ENCODE peak calls at places on chromosomes 11 and 22, in four cellular contexts. H is activated naive CD4-positive, alpha-beta T cell treated with Interleukin-2 at 50 U/mL for 16 hours; P is stimulated activated CD4-positive, alpha-beta T cell treated with anti-CD3 and anti-CD28 coated beads, Interleukin-12 subunit alpha, Interleukin-12 subunit beta, amount 100 ng/mL, for 4 hours; X is endothelial cell of umbilical vein. G is an unnamed sample.

GRCh38 chr11:113690619-113691569 is 15.2 kb downstream of the TMPRSS5 start:
- DNase-seq in H (no peak), P (peak), X (no peak), G (no peak)

GRCh38 chr11:7536102-7536501 is 22.3 kb downstream of the PPFIBP2 start:
- DNase-seq in H (no peak), P (no peak), X (no peak), G (no peak)

GRCh38 chr11:123111465-123111864 is 49.5 kb upstream of the HSPA8 start:
- DNase-seq in H (no peak), P (no peak), X (peak), G (no peak)

GRCh38 chr22:29205598-29206371 is at the start of gene EMID1:
- DNase-seq in H (peak), P (peak), X (peak), G (no peak)

GRCh38 chr11:116580828-116581227 is 192.0 kb downstream of the BUD13 start:
- DNase-seq in H (no peak), P (no peak), X (no peak), G (no peak)

GRCh38 chr11:95832763-95833162 is 42.5 kb downstream of the CEP57 start:
- DNase-seq in H (no peak), P (no peak), X (no peak), G (no peak)

GRCh38 chr22:24099661-24100060 is 81.6 kb upstream of the SUSD2 start:
- DNase-seq in H (no peak), P (no peak), X (peak), G (no peak)

GRCh38 chr22:19604711-19605268 is 80.6 kb upstream of the CLDN5 start:
- DNase-seq in H (no peak), P (no peak), X (peak), G (no peak)

GRCh38 chr11:83819936-83820549 is 533.9 kb upstream of the CCDC90B start:
- DNase-seq in H (no peak), P (no peak), X (peak), G (peak)

GRCh38 chr11:123719452-123719851 is 22.0 kb downstream of the ZNF202 start:
- DNase-seq in H (no peak), P (no peak), X (no peak), G (no peak)

GRCh38 chr11:17012712-17013547 is 1.3 kb downstream of the PLEKHA7 start:
- DNase-seq in H (no peak), P (no peak), X (peak), G (no peak)

GRCh38 chr11:45146072-45147016 is at the start of gene PRDM11:
- DNase-seq in H (peak), P (peak), X (peak), G (no peak)

GRCh38 chr11:134683860-134684259 is 271.8 kb upstream of the B3GAT1 start:
- DNase-seq in H (no peak), P (no peak), X (no peak), G (no peak)

GRCh38 chr11:14323118-14323676 is 35.8 kb downstream of the RRAS2 start:
- DNase-seq in H (no peak), P (no peak), X (peak), G (no peak)

GRCh38 chr11:102279641-102280170 is 37.6 kb upstream of the BIRC3 start:
- DNase-seq in H (no peak), P (no peak), X (peak), G (no peak)

GRCh38 chr11:1303196-1303821 is 6.1 kb downstream of the TOLLIP start:
- DNase-seq in H (no peak), P (no peak), X (peak), G (no peak)

GRCh38 chr11:63869171-63869591 is 30.3 kb downstream of the MARK2 start:
- DNase-seq in H (no peak), P (no peak), X (no peak), G (no peak)

GRCh38 chr11:11965656-11966353 is 42.6 kb downstream of the DKK3 start:
- DNase-seq in H (no peak), P (no peak), X (no peak), G (no peak)

GRCh38 chr22:42270178-42270511 is 308 bp downstream of the TCF20 start:
- DNase-seq in H (no peak), P (peak), X (peak), G (no peak)

GRCh38 chr11:118918128-118918685 is 7.5 kb downstream of the BCL9L start:
- DNase-seq in H (peak), P (no peak), X (peak), G (no peak)

GRCh38 chr11:15699978-15700377 is 585.3 kb downstream of the INSC start:
- DNase-seq in H (no peak), P (no peak), X (no peak), G (no peak)

GRCh38 chr11:116871248-116871647 is 33.8 kb upstream of the APOA1 start:
- DNase-seq in H (no peak), P (no peak), X (no peak), G (no peak)

GRCh38 chr11:2892215-2893020 is 6.8 kb upstream of the CDKN1C start:
- DNase-seq in H (peak), P (peak), X (peak), G (no peak)

GRCh38 chr22:49027122-49027670 is 800.5 kb downstream of the BRD1 start:
- DNase-seq in H (no peak), P (no peak), X (no peak), G (no peak)